ENCODE peak calls at places on chromosomes 5 and 9, in six cellular contexts. K, J, L, G, M and V are unnamed samples.

GRCh38 chr5:158194561-158194961 is 335.6 kb upstream of the CLINT1 start:
- DNase-seq in K (no peak), J (no peak), L (no peak), G (no peak), M (no peak), V (peak; percentile 78)

GRCh38 chr9:77729177-77729576 is 81.1 kb upstream of the GNA14 start:
- DNase-seq in K (no peak), J (no peak), L (no peak), G (no peak), M (no peak), V (no peak)

GRCh38 chr5:42157215-42157614 is 232.1 kb downstream of the FBXO4 start:
- DNase-seq in K (no peak), J (no peak), L (no peak), G (no peak), M (no peak), V (no peak)

GRCh38 chr5:154522284-154522683 is 44.3 kb upstream of the HAND1 start:
- DNase-seq in K (no peak), J (no peak), L (no peak), G (no peak), M (no peak), V (no peak)

GRCh38 chr9:128920381-128921058 is at the start of gene PHYHD1:
- DNase-seq in K (peak; percentile 67), J (no peak), L (peak; percentile 73), G (peak; percentile 56), M (peak; percentile 84), V (no peak)

GRCh38 chr9:18678846-18679245 is 204.9 kb downstream of the ADAMTSL1 start:
- DNase-seq in K (no peak), J (no peak), L (no peak), G (no peak), M (no peak), V (no peak)

GRCh38 chr5:37668524-37669047 is 171.3 kb downstream of the GDNF start:
- DNase-seq in K (peak; percentile 52), J (peak; percentile 86), L (no peak), G (peak; percentile 63), M (peak; percentile 89), V (no peak)

GRCh38 chr5:18736051-18736398 is 1101.8 kb downstream of the TAF11L14 start:
- DNase-seq in K (no peak), J (no peak), L (no peak), G (no peak), M (no peak), V (no peak)

GRCh38 chr5:35470866-35471265 is 146.8 kb upstream of the SPEF2 start:
- DNase-seq in K (no peak), J (no peak), L (no peak), G (no peak), M (no peak), V (no peak)

GRCh38 chr5:171806976-171807823 is 21.6 kb downstream of the SMIM23 start:
- DNase-seq in K (no peak), J (no peak), L (no peak), G (no peak), M (no peak), V (peak; percentile 19)

GRCh38 chr9:98854206-98854756 is 46.8 kb downstream of the GALNT12 start:
- DNase-seq in K (no peak), J (no peak), L (no peak), G (no peak), M (no peak), V (no peak)

GRCh38 chr5:17024686-17025180 is 88.6 kb upstream of the MYO10 start:
- DNase-seq in K (no peak), J (no peak), L (no peak), G (peak; percentile 40), M (no peak), V (no peak)

GRCh38 chr5:100517301-100517974 is 17.7 kb upstream of the FAM174A start:
- DNase-seq in K (no peak), J (no peak), L (no peak), G (no peak), M (no peak), V (no peak)

GRCh38 chr5:71895546-71895945 is 176.5 kb downstream of the CARTPT start:
- DNase-seq in K (no peak), J (no peak), L (no peak), G (no peak), M (no peak), V (no peak)

GRCh38 chr5:109693535-109694152 is 3.9 kb downstream of the MAN2A1 start:
- DNase-seq in K (no peak), J (no peak), L (no peak), G (no peak), M (no peak), V (no peak)

GRCh38 chr5:146840016-146840415 is 38.5 kb downstream of the PPP2R2B start:
- DNase-seq in K (no peak), J (no peak), L (no peak), G (no peak), M (no peak), V (no peak)

GRCh38 chr9:93120846-93121315 is 13.2 kb downstream of the NINJ1 start:
- DNase-seq in K (no peak), J (no peak), L (no peak), G (no peak), M (peak; percentile 64), V (peak; percentile 78)

GRCh38 chr5:69010443-69010842 is 83.4 kb upstream of the SLC30A5 start:
- DNase-seq in K (no peak), J (no peak), L (no peak), G (no peak), M (no peak), V (no peak)

GRCh38 chr9:70602364-70603019 is 188.0 kb upstream of the KLF9 start:
- DNase-seq in K (peak; percentile 59), J (peak; percentile 65), L (no peak), G (peak; percentile 71), M (peak; percentile 85), V (no peak)

GRCh38 chr5:172941067-172941516 is 18.1 kb upstream of the RPL26L1 start:
- DNase-seq in K (no peak), J (no peak), L (no peak), G (no peak), M (no peak), V (no peak)
- H3K36me3 ChIP-seq in K (peaks cover 54% of the 10 kb centered on the region), J (no peaks in the 10 kb centered on the region), L (peaks cover 6% of the 10 kb centered on the region), G (no peaks in the 10 kb centered on the region), M (no peaks in the 10 kb centered on the region), V (peaks cover 61% of the 10 kb centered on the region)

GRCh38 chr5:135139397-135140134 is 105.5 kb upstream of the PITX1 start:
- DNase-seq in K (no peak), J (peak; percentile 73), L (no peak), G (no peak), M (peak; percentile 73), V (no peak)
- TF ChIP-seq POLR2AphosphoS5 in K (peak; percentile 44), J (peak; percentile 63), L (no peak), G (no peak), M (peak; percentile 38), V (no peak)

GRCh38 chr5:168782172-168782571 is 203.0 kb upstream of the PANK3 start:
- DNase-seq in K (no peak), J (no peak), L (no peak), G (no peak), M (no peak), V (no peak)

GRCh38 chr5:168780888-168781287 is 201.7 kb upstream of the PANK3 start:
- DNase-seq in K (no peak), J (no peak), L (no peak), G (no peak), M (no peak), V (no peak)

GRCh38 chr5:168786142-168786541 is 207.0 kb upstream of the PANK3 start:
- DNase-seq in K (no peak), J (peak; percentile 3), L (no peak), G (no peak), M (no peak), V (no peak)

GRCh38 chr5:168788107-168788506 is 208.9 kb upstream of the PANK3 start:
- DNase-seq in K (no peak), J (no peak), L (no peak), G (no peak), M (no peak), V (peak; percentile 2)

DNA sequence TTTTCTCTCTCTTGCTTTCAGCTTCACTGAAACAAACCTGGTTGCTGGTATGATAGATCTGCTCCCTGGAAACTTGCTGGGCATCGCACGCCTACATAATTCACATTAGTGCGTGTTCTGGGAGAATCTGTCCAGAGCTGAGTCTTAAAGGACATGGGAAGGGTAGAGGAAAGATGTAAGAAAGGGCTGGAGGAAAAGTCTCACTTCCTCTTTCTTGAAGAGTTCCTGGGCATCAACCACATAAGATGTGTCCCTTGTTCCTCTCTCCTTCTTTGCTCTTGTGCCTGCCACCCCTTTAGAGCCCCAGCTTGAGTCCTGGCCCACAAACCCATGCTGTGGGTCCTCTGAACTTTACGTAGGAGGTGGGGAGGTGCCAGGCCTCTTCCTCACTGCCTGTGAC is 205.3 kb upstream of the PANK3 start:
- DNase-seq in K (no peak), J (no peak), L (no peak), G (no peak), M (no peak), V (no peak)
- H3K36me3 ChIP-seq in K (no peaks in the 10 kb centered on the region), J (no peaks in the 10 kb centered on the region), L (no peaks in the 10 kb centered on the region), G (no peaks in the 10 kb centered on the region), M (no peaks in the 10 kb centered on the region), V (no peaks in the 10 kb centered on the region)

GRCh38 chr5:28880936-28881335 is 1842.5 kb upstream of the CDH9 start:
- DNase-seq in K (no peak), J (no peak), L (no peak), G (no peak), M (no peak), V (no peak)

GRCh38 chr5:28877050-28877449 is 1838.7 kb upstream of the CDH9 start:
- DNase-seq in K (no peak), J (no peak), L (no peak), G (no peak), M (no peak), V (no peak)
- TF ChIP-seq POLR2AphosphoS5 in K (no peak), J (no peak), L (no peak), G (no peak), M (no peak), V (no peak)

DNA sequence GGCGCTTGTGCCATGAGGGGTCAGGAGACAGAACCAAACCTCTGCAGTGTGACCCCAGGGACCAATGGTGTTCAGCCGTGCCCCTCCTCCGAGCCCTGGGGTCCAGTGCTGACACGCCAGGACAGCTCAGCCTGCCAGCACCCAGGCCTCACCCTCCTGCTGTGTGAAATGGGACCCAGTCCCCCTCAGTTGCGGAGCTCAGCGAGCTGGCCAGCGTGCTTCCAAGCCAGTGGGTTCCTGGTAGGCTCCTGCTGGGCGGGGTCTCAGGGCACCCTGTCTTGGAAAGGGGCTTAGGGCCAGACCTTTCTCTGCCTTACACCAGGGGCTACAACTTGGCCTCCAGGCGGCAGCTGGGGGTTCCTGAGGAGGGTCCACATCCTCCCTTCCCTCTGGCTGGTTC is 4.4 kb downstream of the RNF44 start:
- DNase-seq in K (no peak), J (no peak), L (no peak), G (no peak), M (no peak), V (peak; percentile 85)
- H3K36me3 ChIP-seq in K (peaks cover 39% of the 10 kb centered on the region), J (peaks cover 3% of the 10 kb centered on the region), L (peaks cover 2% of the 10 kb centered on the region), G (no peaks in the 10 kb centered on the region), M (peaks cover 32% of the 10 kb centered on the region), V (peaks cover 33% of the 10 kb centered on the region)